ENCODE peak calls at places on chromosomes 12 and 14, in nine cellular contexts. V is adrenal gland, C is HCT116, X is dorsolateral prefrontal cortex, O is astrocyte of the cerebellum, P is lower lobe of right lung, J is AG09309, L is psoas muscle, I is kidney epithelial cell. T is an unnamed sample.

GRCh38 chr12:78732481-78732880 is 132.1 kb upstream of the SYT1 start:
- DNase-seq in P (no peak), X (no peak), V (no peak), C (no peak), O (no peak), L (no peak), I (no peak), J (no peak), T (no peak)

GRCh38 chr12:79983492-79983891 is 48.6 kb upstream of the PPP1R12A start:
- DNase-seq in C (no peak), P (no peak), O (peak; percentile 70), V (no peak), X (no peak), I (peak; percentile 38), J (peak; percentile 92), L (no peak), T (peak; percentile 72)

GRCh38 chr12:2578191-2578590 is 216.6 kb upstream of the FKBP4 start:
- DNase-seq in O (no peak), J (no peak), X (no peak), C (no peak), P (no peak), V (no peak), L (no peak), I (no peak), T (no peak)

GRCh38 chr12:46549527-46550265 is 177.1 kb upstream of the SLC38A2 start:
- DNase-seq in C (peak; percentile 84), P (no peak), I (no peak), X (no peak), O (no peak), V (no peak), L (no peak), J (peak; percentile 66), T (peak; percentile 78)

GRCh38 chr12:46360908-46361666 is 11.5 kb downstream of the SLC38A2 start:
- DNase-seq in J (no peak), C (no peak), P (no peak), L (no peak), O (no peak), V (no peak), X (no peak), I (no peak), T (no peak)

GRCh38 chr12:93704122-93704521 is 26.9 kb downstream of the CRADD start:
- DNase-seq in O (no peak), X (no peak), L (no peak), C (no peak), P (no peak), I (no peak), V (no peak), J (no peak), T (no peak)

GRCh38 chr14:23600806-23601205 is 22.2 kb upstream of the JPH4 start:
- DNase-seq in J (no peak), C (no peak), X (no peak), O (no peak), L (no peak), I (no peak), P (no peak), V (no peak), T (no peak)

GRCh38 chr12:12613334-12613733 is 1.7 kb downstream of the CREBL2 start:
- DNase-seq in V (no peak), P (no peak), I (no peak), X (no peak), C (no peak), O (no peak), L (no peak), J (no peak), T (no peak)

GRCh38 chr12:91877461-91878230 is 268.0 kb downstream of the BTG1 start:
- DNase-seq in P (no peak), I (no peak), L (no peak), C (no peak), O (no peak), J (no peak), V (no peak), X (no peak), T (no peak)

GRCh38 chr12:88994537-88994936 is 357.8 kb downstream of the DUSP6 start:
- DNase-seq in V (no peak), L (no peak), I (no peak), C (no peak), O (no peak), J (no peak), P (no peak), X (no peak), T (no peak)

GRCh38 chr14:64641760-64642159 is 62.5 kb upstream of the PLEKHG3 start:
- DNase-seq in V (no peak), O (no peak), X (no peak), P (no peak), L (no peak), I (no peak), C (no peak), J (no peak), T (no peak)
- H3K4me3 ChIP-seq in V (no peak overlapping the region), O (no peak overlapping the region), X (no peak overlapping the region), P (no peak overlapping the region), L (no peak overlapping the region), I (no peak overlapping the region), C (no peak overlapping the region), J (no peak overlapping the region), T (no peak overlapping the region)

GRCh38 chr12:109309441-109310246 is 560 bp upstream of the FOXN4 start:
- DNase-seq in X (no peak), L (no peak), C (no peak), J (no peak), O (no peak), I (no peak), V (no peak), P (no peak), T (no peak)

GRCh38 chr12:109308534-109309440 is at the start of gene FOXN4:
- DNase-seq in J (no peak), L (no peak), I (no peak), C (no peak), O (no peak), P (no peak), V (no peak), X (no peak), T (no peak)

GRCh38 chr12:109307051-109307450 is 2.0 kb downstream of the FOXN4 start:
- DNase-seq in J (no peak), O (no peak), I (no peak), L (no peak), V (no peak), P (no peak), C (no peak), X (no peak), T (no peak)

GRCh38 chr12:109305547-109305946 is 3.5 kb downstream of the FOXN4 start:
- DNase-seq in V (no peak), C (no peak), J (no peak), X (no peak), O (no peak), L (no peak), I (no peak), P (no peak), T (no peak)

DNA sequence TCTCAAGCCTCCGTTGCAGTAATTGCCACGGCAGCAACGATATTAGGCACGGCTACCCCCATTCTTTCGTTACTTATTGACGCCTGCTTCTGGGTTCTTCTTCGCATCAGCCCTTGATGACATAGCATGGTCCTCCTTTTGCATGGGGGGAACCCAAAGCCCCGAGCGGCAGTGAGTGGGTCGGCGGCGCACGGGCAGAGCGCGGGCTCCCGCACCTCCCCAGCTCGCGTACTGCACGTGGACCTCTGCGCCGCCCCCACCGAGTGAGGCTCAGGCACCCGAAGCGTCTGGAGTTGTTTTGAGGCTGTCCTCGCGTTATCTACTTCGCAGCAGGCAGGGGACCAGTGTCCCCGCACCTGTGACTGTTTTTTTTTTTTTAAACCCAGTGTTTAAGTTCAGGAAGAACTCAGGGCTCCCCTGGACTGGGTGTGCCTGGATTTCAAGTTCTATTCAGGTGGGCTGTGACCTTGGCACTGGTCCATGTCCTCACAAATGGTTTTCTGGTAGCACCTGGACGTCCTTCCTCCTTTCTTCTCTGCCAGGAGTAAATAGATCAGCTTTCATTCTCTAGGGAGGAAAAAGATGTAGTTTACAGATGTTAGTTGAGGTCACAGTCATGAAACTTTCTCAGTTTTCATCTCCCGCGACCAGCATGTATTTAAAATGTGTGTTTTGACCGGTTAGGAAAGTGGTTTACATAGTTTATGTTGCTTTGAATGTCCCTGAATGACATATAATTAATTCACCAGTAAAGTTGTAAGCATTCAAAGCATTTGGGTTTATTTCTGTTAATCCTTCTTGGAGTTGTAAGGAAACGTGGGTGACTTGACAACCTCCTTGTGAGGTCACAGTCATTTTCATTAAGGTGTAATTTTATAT is 1.4 kb upstream of the FOXN4 start:
- DNase-seq in P (no peak), V (no peak), J (no peak), C (no peak), X (no peak), O (no peak), L (no peak), I (no peak), T (no peak)
- TF ChIP-seq CTCF in P (no peak), V (no peak), J (no peak), C (no peak), X (no peak), O (no peak), L (no peak), I (no peak), T (no peak)

GRCh38 chr12:48980389-48980952 is 2.3 kb downstream of the WNT1 start:
- DNase-seq in I (no peak), C (no peak), X (no peak), O (no peak), J (no peak), V (no peak), P (peak; percentile 58), L (no peak), T (no peak)

GRCh38 chr12:48977290-48978281 is 536 bp upstream of the WNT1 start:
- DNase-seq in C (no peak), V (peak; percentile 63), O (no peak), P (peak; percentile 83), I (no peak), L (peak; percentile 75), X (no peak), J (no peak), T (no peak)

GRCh38 chr12:48979602-48980388 is 1.7 kb downstream of the WNT1 start:
- DNase-seq in I (no peak), V (no peak), X (no peak), O (no peak), P (no peak), L (peak; percentile 50), J (no peak), C (no peak), T (no peak)

GRCh38 chr12:48978741-48979601 is 849 bp downstream of the WNT1 start:
- DNase-seq in O (no peak), P (no peak), L (no peak), V (no peak), I (no peak), C (no peak), X (no peak), J (no peak), T (no peak)

DNA sequence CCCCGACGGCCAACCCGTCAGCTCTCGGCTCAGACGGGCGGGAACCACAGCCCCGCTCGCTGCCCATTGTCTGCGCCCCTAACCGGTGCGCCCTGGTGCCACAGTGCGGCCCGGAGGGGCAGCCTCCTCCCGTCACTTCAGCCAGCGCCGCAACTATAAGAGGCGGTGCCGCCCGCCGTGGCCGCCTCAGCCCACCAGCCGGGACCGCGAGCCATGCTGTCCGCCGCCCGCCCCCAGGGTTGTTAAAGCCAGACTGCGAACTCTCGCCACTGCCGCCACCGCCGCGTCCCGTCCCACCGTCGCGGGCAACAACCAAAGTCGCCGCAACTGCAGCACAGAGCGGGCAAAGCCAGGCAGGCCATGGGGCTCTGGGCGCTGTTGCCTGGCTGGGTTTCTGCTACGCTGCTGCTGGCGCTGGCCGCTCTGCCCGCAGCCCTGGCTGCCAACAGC is at the start of gene WNT1:
- DNase-seq in L (no peak), V (no peak), I (no peak), C (no peak), P (no peak), J (no peak), X (no peak), O (no peak), T (no peak)
- H3K4me3 ChIP-seq in L (peak within 1 kb of the TSS; percentile 54), V (no peak within 1 kb of the TSS), I (no peak within 1 kb of the TSS), C (no peak within 1 kb of the TSS), P (peak within 1 kb of the TSS; percentile 51), J (peak within 1 kb of the TSS; percentile 14), X (peak within 1 kb of the TSS; percentile 62), O (no peak within 1 kb of the TSS), T (no peak within 1 kb of the TSS)

GRCh38 chr12:120366884-120367251 is 2.1 kb downstream of the MSI1 start:
- DNase-seq in J (no peak), L (no peak), C (no peak), O (no peak), V (no peak), I (no peak), X (no peak), P (no peak), T (no peak)
- TF ChIP-seq CTCF in J (no peak), L (no peak), C (no peak), O (no peak), V (no peak), I (no peak), X (no peak), P (no peak), T (no peak)

T was measured in AG04449.